ENCODE peak calls at places on chromosomes 2 and 18, in four cellular contexts. T is left lobe of liver, B is iPS-NIHi11, O is GOT3. N is an unnamed sample.

GRCh38 chr2:238387376-238387775 is 39.4 kb upstream of the ASB1 start:
- DNase-seq in T (no peak), B (no peak), O (no peak), N (no peak)

GRCh38 chr18:43170586-43170985 is 55.1 kb upstream of the RIT2 start:
- DNase-seq in T (no peak), B (no peak), O (no peak), N (no peak)

GRCh38 chr2:134310450-134311079 is 56.7 kb downstream of the MGAT5 start:
- DNase-seq in T (peak), B (peak), O (no peak), N (no peak)

GRCh38 chr18:35635171-35635570 is 53.6 kb downstream of the GALNT1 start:
- DNase-seq in T (no peak), B (no peak), O (no peak), N (no peak)

GRCh38 chr2:217160103-217160502 is 300.2 kb upstream of the TNP1 start:
- DNase-seq in T (no peak), B (no peak), O (no peak), N (no peak)

GRCh38 chr18:42296192-42296591 is 341.2 kb downstream of the PIK3C3 start:
- DNase-seq in T (no peak), B (no peak), O (no peak), N (no peak)

GRCh38 chr2:51638811-51639210 is 606.9 kb upstream of the NRXN1 start:
- DNase-seq in T (no peak), B (no peak), O (no peak), N (no peak)

GRCh38 chr2:142682528-142682927 is 194.9 kb upstream of the KYNU start:
- DNase-seq in T (no peak), B (no peak), O (no peak), N (no peak)

GRCh38 chr2:135925571-135925970 is 49.3 kb upstream of the MCM6 start:
- DNase-seq in T (no peak), B (no peak), O (no peak), N (no peak)

GRCh38 chr2:50943781-50944180 is 88.2 kb downstream of the NRXN1 start:
- DNase-seq in T (no peak), B (no peak), O (no peak), N (no peak)

GRCh38 chr2:12106440-12107080 is 360.1 kb downstream of the LPIN1 start:
- DNase-seq in T (no peak), B (no peak), O (peak), N (no peak)

GRCh38 chr2:179595284-179595683 is 266.1 kb downstream of the ZNF385B start:
- DNase-seq in T (no peak), B (peak), O (no peak), N (no peak)

GRCh38 chr2:97663962-97664635 is at the start of gene ACTR1B:
- DNase-seq in T (peak), B (peak), O (peak), N (peak)

GRCh38 chr2:204967199-204967995 is 422.1 kb downstream of the PARD3B start:
- DNase-seq in T (no peak), B (no peak), O (no peak), N (peak)

GRCh38 chr2:5453648-5454390 is 238.4 kb upstream of the SOX11 start:
- DNase-seq in T (no peak), B (no peak), O (no peak), N (no peak)

GRCh38 chr2:26300234-26300641 is 45.7 kb upstream of the SELENOI start:
- DNase-seq in T (no peak), B (no peak), O (no peak), N (no peak)

GRCh38 chr2:96815326-96816126 is 542 bp upstream of the CNNM3 start:
- DNase-seq in T (no peak), B (peak), O (no peak), N (no peak)

GRCh38 chr2:129806317-129806716 is 173.1 kb upstream of the RAB6C start:
- DNase-seq in T (no peak), B (no peak), O (no peak), N (no peak)

GRCh38 chr2:120858361-120858760 is 122.7 kb downstream of the GLI2 start:
- DNase-seq in T (no peak), B (no peak), O (no peak), N (no peak)

GRCh38 chr2:20622296-20622686 is 28.6 kb downstream of the HS1BP3 start:
- DNase-seq in T (no peak), B (no peak), O (no peak), N (no peak)

GRCh38 chr18:59870623-59871130 is 29.1 kb upstream of the PMAIP1 start:
- DNase-seq in T (no peak), B (no peak), O (no peak), N (no peak)

GRCh38 chr2:20103514-20103913 is 52.1 kb upstream of the LAPTM4A start:
- DNase-seq in T (no peak), B (no peak), O (no peak), N (no peak)

GRCh38 chr18:35324926-35325655 is 19.1 kb downstream of the ZNF24 start:
- DNase-seq in T (no peak), B (peak), O (no peak), N (no peak)